ENCODE peak calls at places on chromosomes 6 and 20, in nine cellular contexts. P is tibial nerve, N is spleen, G is HCT116, R is stomach, S is prostate gland, O is breast epithelium, K is Peyer's patch, Q is transverse colon. H is an unnamed sample. For H3K4me1, the result is how much of the 10 kb centered on the place peaks cover.

GRCh38 chr6:74931567-74931966 is 274.3 kb downstream of the COL12A1 start:
- DNase-seq in P (no peak), N (no peak), G (no peak), R (no peak), S (no peak), O (no peak), K (no peak), Q (no peak), H (no peak)

GRCh38 chr6:110615723-110616122 is 139.3 kb upstream of the SLC22A16 start:
- DNase-seq in P (no peak), N (no peak), G (no peak), R (no peak), S (no peak), O (no peak), K (no peak), Q (no peak), H (no peak)

GRCh38 chr6:140744648-140745320 is 1370.3 kb upstream of the CITED2 start:
- DNase-seq in P (no peak), N (no peak), G (no peak), R (peak), S (no peak), O (no peak), K (no peak), Q (no peak), H (no peak)

GRCh38 chr20:58634818-58635665 is 16.0 kb upstream of the STX16 start:
- DNase-seq in P (no peak), N (no peak), G (no peak), R (no peak), S (no peak), O (no peak), K (no peak), Q (no peak), H (no peak)

GRCh38 chr20:40319056-40319455 is 370.0 kb downstream of the MAFB start:
- DNase-seq in P (no peak), N (no peak), G (no peak), R (no peak), S (no peak), O (no peak), K (no peak), Q (no peak), H (no peak)

GRCh38 chr20:59831901-59832240 is 101.6 kb downstream of the SYCP2 start:
- DNase-seq in P (peak), N (peak), G (no peak), R (no peak), S (no peak), O (no peak), K (peak), Q (no peak), H (no peak)

GRCh38 chr20:36501367-36502006 is 39.8 kb upstream of the MYL9 start:
- DNase-seq in P (no peak), N (no peak), G (no peak), R (no peak), S (no peak), O (no peak), K (no peak), Q (no peak), H (no peak)

GRCh38 chr6:144439016-144439415 is 153.9 kb downstream of the UTRN start:
- DNase-seq in P (no peak), N (no peak), G (no peak), R (no peak), S (no peak), O (no peak), K (no peak), Q (no peak), H (no peak)

GRCh38 chr20:14525439-14525838 is 188.0 kb upstream of the FLRT3 start:
- DNase-seq in P (no peak), N (no peak), G (no peak), R (no peak), S (no peak), O (no peak), K (no peak), Q (no peak), H (no peak)

GRCh38 chr6:7165002-7165735 is 57.4 kb downstream of the RREB1 start:
- DNase-seq in P (no peak), N (no peak), G (no peak), R (peak), S (no peak), O (no peak), K (no peak), Q (no peak), H (no peak)

GRCh38 chr6:154995241-154996162 is at the start of gene TIAM2:
- DNase-seq in P (no peak), N (no peak), G (no peak), R (no peak), S (no peak), O (no peak), K (peak), Q (no peak), H (no peak)

GRCh38 chr20:34310481-34311117 is 7.4 kb upstream of the AHCY start:
- DNase-seq in P (no peak), N (no peak), G (no peak), R (no peak), S (no peak), O (no peak), K (no peak), Q (no peak), H (no peak)

GRCh38 chr6:28225056-28225834 is at the start of gene ZSCAN9:
- DNase-seq in P (peak), N (peak), G (peak), R (peak), S (peak), O (peak), K (peak), Q (peak), H (no peak)

GRCh38 chr6:31094389-31094881 is 17.9 kb downstream of the C6orf15 start:
- DNase-seq in P (no peak), N (peak), G (no peak), R (no peak), S (peak), O (peak), K (no peak), Q (peak), H (no peak)

GRCh38 chr6:137261393-137262154 is 42.4 kb upstream of the IFNGR1 start:
- DNase-seq in P (no peak), N (no peak), G (no peak), R (no peak), S (peak), O (no peak), K (no peak), Q (no peak), H (no peak)

GRCh38 chr6:25389501-25389900 is 110.3 kb downstream of the CARMIL1 start:
- DNase-seq in P (no peak), N (no peak), G (no peak), R (no peak), S (no peak), O (no peak), K (no peak), Q (no peak), H (no peak)

GRCh38 chr6:38184780-38185080 is 365.2 kb downstream of the ZFAND3 start:
- DNase-seq in P (no peak), N (peak), G (no peak), R (no peak), S (no peak), O (no peak), K (no peak), Q (no peak), H (no peak)

GRCh38 chr6:136823128-136823660 is 802 bp downstream of the PEX7 start:
- DNase-seq in P (no peak), N (peak), G (no peak), R (no peak), S (no peak), O (no peak), K (no peak), Q (no peak), H (no peak)

GRCh38 chr6:163679753-163680152 is 265.2 kb downstream of the QKI start:
- DNase-seq in P (no peak), N (no peak), G (no peak), R (no peak), S (no peak), O (no peak), K (no peak), Q (no peak), H (no peak)

GRCh38 chr6:57324538-57324937 is 7.1 kb downstream of the PRIM2 start:
- DNase-seq in P (no peak), N (no peak), G (no peak), R (no peak), S (no peak), O (no peak), K (no peak), Q (no peak), H (no peak)

GRCh38 chr6:166008441-166009369 is 158.9 kb downstream of the TBXT start:
- DNase-seq in P (no peak), N (no peak), G (no peak), R (no peak), S (no peak), O (no peak), K (no peak), Q (no peak), H (no peak)

GRCh38 chr20:53157443-53158408 is 185.6 kb downstream of the TSHZ2 start:
- DNase-seq in P (no peak), N (peak), G (peak), R (peak), S (no peak), O (no peak), K (peak), Q (peak), H (no peak)

GRCh38 chr20:41304413-41305079 is 13.0 kb downstream of the ZHX3 start:
- DNase-seq in P (no peak), N (no peak), G (no peak), R (no peak), S (no peak), O (no peak), K (no peak), Q (no peak), H (no peak)

GRCh38 chr20:34768105-34768504 is 57.3 kb downstream of the NCOA6 start:
- DNase-seq in P (no peak), N (no peak), G (no peak), R (no peak), S (no peak), O (no peak), K (no peak), Q (no peak), H (no peak)

GRCh38 chr6:5994234-5994998 is 12.3 kb downstream of the NRN1 start:
- DNase-seq in P (no peak), N (no peak), G (no peak), R (no peak), S (no peak), O (no peak), K (no peak), Q (no peak), H (no peak)

GRCh38 chr6:5996701-5997419 is 9.9 kb downstream of the NRN1 start:
- DNase-seq in P (no peak), N (no peak), G (no peak), R (no peak), S (no peak), O (no peak), K (peak), Q (no peak), H (no peak)

GRCh38 chr6:5994999-5995698 is 11.6 kb downstream of the NRN1 start:
- DNase-seq in P (no peak), N (no peak), G (no peak), R (no peak), S (no peak), O (no peak), K (no peak), Q (no peak), H (no peak)

GRCh38 chr6:5997420-5998093 is 9.2 kb downstream of the NRN1 start:
- DNase-seq in P (no peak), N (peak), G (no peak), R (no peak), S (no peak), O (no peak), K (peak), Q (no peak), H (no peak)

GRCh38 chr6:5995705-5996686 is 10.7 kb downstream of the NRN1 start:
- DNase-seq in P (peak), N (peak), G (no peak), R (no peak), S (no peak), O (peak), K (peak), Q (peak), H (no peak)
- TF ChIP-seq CTCF in P (no peak), N (peak), G (no peak), R (no peak), S (no peak), O (no peak), K (no peak), Q (peak), H (no peak)

GRCh38 chr20:62900052-62900691 is 26.1 kb downstream of the DIDO1 start:
- DNase-seq in P (peak), N (peak), G (peak), R (peak), S (peak), O (peak), K (peak), Q (peak), H (no peak)

GRCh38 chr20:62898970-62899632 is 27.2 kb downstream of the DIDO1 start:
- DNase-seq in P (no peak), N (no peak), G (no peak), R (no peak), S (no peak), O (no peak), K (no peak), Q (no peak), H (no peak)

GRCh38 chr20:62899633-62900051 is 26.7 kb downstream of the DIDO1 start:
- DNase-seq in P (no peak), N (no peak), G (no peak), R (no peak), S (no peak), O (peak), K (no peak), Q (peak), H (no peak)

GRCh38 chr20:62901891-62902290 is 24.4 kb downstream of the DIDO1 start:
- DNase-seq in P (no peak), N (no peak), G (no peak), R (no peak), S (no peak), O (no peak), K (no peak), Q (no peak), H (no peak)

DNA sequence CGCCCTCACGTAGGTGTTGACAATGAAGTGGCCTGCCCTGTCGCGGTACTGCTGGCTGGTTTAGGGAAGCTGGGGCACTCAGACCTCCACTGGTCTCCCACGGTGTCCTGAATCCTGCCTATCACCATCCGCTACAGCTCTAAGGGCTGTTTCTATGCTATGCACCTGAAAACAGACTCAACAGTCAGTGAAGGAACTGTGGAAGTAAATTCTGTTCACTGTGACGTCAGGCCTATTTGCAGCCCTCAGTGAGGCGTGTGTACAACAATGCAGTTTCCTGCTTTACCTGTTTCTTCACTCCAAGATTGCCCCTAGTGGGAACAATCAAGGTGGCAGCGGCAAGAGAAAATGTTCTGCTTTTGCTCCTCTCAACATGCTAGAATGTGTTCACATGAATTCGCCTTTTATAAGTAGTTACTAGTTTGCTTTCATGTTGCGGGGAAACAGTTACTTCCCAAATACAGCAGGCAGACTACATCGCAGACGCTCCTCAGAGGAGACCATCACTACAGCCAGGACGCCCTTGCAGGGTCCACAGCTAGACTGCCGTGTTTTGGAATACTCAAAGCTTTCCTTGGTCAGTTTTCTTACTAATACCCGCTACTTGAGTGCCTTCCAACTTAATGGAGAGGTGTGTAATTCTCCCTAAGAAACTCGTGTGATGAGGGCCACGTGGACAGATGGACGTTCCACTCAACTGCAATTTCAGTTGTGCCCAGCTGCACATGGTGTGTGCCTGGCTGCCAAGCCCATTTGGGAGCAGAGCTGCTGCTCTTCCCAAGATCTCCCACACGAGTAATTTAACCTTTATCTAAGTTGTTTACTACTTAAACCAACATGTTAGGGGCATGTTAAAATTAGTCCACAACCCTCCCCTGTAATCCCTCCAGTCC is 25.4 kb downstream of the DIDO1 start:
- DNase-seq in P (no peak), N (no peak), G (no peak), R (peak), S (peak), O (peak), K (no peak), Q (peak), H (no peak)
- TF ChIP-seq POLR2A in P (no peak), N (no peak), G (no peak), R (no peak), S (peak), O (no peak), K (no peak), Q (no peak), H (no peak)

GRCh38 chr6:107645740-107646139 is 155.8 kb downstream of the SOBP start:
- DNase-seq in P (no peak), N (no peak), G (no peak), R (no peak), S (no peak), O (no peak), K (no peak), Q (no peak), H (no peak)
- H3K4me1 ChIP-seq in P (half or more), N (half or more), G (under half), R (under half), S (under half), O (under half), K (under half), Q (under half), H (under half)

GRCh38 chr6:106085687-106085983 is 501 bp upstream of the PRDM1 start:
- DNase-seq in P (no peak), N (no peak), G (no peak), R (no peak), S (no peak), O (no peak), K (no peak), Q (no peak), H (no peak)

GRCh38 chr6:106087548-106088325 is 1.6 kb downstream of the PRDM1 start:
- DNase-seq in P (no peak), N (no peak), G (no peak), R (no peak), S (no peak), O (no peak), K (no peak), Q (peak), H (no peak)

GRCh38 chr6:106084106-106084963 is 1.8 kb upstream of the PRDM1 start:
- DNase-seq in P (no peak), N (no peak), G (peak), R (no peak), S (no peak), O (no peak), K (no peak), Q (peak), H (no peak)

GRCh38 chr6:106084973-106085686 is 1.0 kb upstream of the PRDM1 start:
- DNase-seq in P (no peak), N (no peak), G (no peak), R (no peak), S (no peak), O (no peak), K (no peak), Q (no peak), H (no peak)

DNA sequence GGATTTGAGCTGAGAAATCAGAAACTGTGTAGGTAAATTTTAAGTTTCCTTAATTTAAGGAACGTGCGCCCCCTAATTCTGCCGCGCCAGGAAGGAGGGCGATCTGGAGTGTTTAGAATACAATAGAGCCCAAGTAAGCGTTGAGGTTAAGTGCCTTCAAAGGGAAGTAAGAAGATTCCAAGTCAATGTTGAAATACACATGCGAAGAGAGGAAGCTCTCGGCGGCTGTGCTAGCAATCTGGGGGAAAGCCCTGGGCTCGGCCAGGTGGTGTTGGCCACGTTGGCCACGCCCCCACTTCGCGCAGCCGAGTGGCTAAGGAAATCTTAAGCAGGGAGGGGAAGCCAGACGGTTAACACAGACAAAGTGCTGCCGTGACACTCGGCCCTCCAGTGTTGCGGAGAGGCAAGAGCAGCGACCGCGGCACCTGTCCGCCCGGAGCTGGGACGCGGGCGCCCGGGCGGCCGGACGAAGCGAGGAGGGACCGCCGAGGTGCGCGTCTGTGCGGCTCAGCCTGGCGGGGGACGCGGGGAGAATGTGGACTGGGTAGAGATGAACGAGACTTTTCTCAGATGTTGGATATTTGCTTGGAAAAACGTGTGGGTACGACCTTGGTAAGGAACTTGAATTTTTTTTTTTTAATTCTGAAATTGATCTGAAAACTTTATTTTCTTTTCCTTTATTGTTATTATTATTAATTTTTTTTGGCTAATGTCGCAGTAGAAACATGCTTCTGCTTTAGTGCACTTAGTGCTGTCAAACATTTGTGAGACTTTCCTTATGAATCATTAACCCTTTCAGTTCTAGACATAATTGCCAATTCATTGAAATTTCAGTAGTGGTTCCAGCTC is at the start of gene PRDM1:
- DNase-seq in P (peak), N (peak), G (peak), R (peak), S (peak), O (peak), K (peak), Q (peak), H (no peak)
- TF ChIP-seq CTCF in P (peak), N (no peak), G (peak), R (no peak), S (no peak), O (peak), K (no peak), Q (peak), H (no peak)

DNA sequence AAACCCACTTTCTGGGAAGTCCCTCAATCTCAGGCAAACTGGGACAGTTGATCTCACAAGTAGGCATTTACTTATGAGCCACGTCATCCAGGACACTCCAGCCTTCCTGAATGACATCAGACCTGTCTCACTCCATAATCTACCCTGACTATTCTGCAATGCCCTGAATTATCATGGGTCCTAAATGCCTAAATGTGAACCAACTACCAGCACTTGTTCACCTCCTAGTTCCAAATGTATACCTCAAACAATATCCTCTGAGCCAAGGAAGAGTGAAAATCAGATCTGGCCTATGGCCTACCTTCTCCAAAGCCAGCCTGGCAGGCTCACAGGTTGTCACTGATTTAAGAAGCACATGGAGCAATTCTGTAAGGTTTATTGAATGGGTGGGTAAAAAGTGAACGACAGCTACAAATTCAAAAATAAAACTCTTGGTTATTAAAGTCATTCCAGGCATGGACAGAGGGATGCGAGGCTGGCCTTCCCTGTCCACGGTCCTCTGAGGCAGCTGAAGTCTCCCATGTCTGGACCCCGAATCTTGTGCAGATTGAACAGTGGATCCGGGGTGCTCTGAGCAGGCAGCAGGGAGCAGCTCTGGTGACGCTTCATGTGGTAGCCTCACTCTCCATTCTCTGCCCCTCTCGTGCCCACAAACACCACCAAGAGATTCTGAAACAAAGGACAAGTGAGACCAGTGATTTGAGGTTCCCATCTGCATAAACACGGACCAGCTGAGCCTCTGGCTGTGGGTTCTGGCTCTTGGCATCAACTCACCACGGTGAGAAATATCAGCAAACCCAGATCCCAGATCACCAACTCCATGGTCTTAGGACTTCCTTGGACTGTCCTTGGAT is 14.7 kb downstream of the SNHG17 start:
- DNase-seq in P (no peak), N (no peak), G (no peak), R (no peak), S (no peak), O (no peak), K (no peak), Q (no peak), H (peak)
- TF ChIP-seq POLR2A in P (no peak), N (no peak), G (no peak), R (no peak), S (no peak), O (no peak), K (no peak), Q (no peak), H (no peak)